ENCODE peak calls at places on chromosomes 11 and 22, in four cellular contexts. I is DMS53; P is NCI-H187 treated with DMSO at 0.1 percent for 48 hours; N is activated CD4-positive, alpha-beta T cell treated with anti-CD3 and anti-CD28 coated beads, Interleukin-2, amount 50 U/mL, for 48 hours. L is an unnamed sample.

GRCh38 chr22:46081036-46081830 is 69.1 kb upstream of the PPARA start:
- DNase-seq in I (no peak), P (no peak), N (no peak), L (no peak)

GRCh38 chr11:27921472-27921871 is 186.5 kb downstream of the KIF18A start:
- DNase-seq in I (no peak), P (no peak), N (no peak), L (no peak)

GRCh38 chr11:38274031-38274430 is 1676.0 kb upstream of the RAG2 start:
- DNase-seq in I (no peak), P (no peak), N (no peak), L (no peak)

GRCh38 chr11:122509899-122510298 is 145.6 kb upstream of the UBASH3B start:
- DNase-seq in I (no peak), P (no peak), N (no peak), L (no peak)

GRCh38 chr11:119942021-119942420 is 195.9 kb downstream of the TRIM29 start:
- DNase-seq in I (no peak), P (no peak), N (no peak), L (no peak)

GRCh38 chr22:49278357-49278756 is 549.3 kb downstream of the BRD1 start:
- DNase-seq in I (no peak), P (no peak), N (no peak), L (no peak)

GRCh38 chr11:108912587-108912986 is 247.7 kb downstream of the DDX10 start:
- DNase-seq in I (no peak), P (no peak), N (no peak), L (no peak)

GRCh38 chr22:24177045-24177444 is 4.2 kb upstream of the SUSD2 start:
- DNase-seq in I (no peak), P (no peak), N (no peak), L (no peak)

GRCh38 chr11:3044004-3044403 is 13.2 kb downstream of the CARS1 start:
- DNase-seq in I (no peak), P (no peak), N (no peak), L (no peak)

L was measured in activated naive CD8-positive, alpha-beta T cell treated with anti-CD3 and anti-CD28 coated beads, Interleukin-2, amount 50 U/mL, for 24 hours.